ENCODE peak calls at places on chromosomes 12 and 14, in five cellular contexts. One of them, this sample, is unnamed.

GRCh38 chr12:122031342-122032216 is 9.9 kb downstream of the BCL7A start:
- DNase-seq in activated gamma-delta T cell treated with Interleukin-2 at 50 U/mL for 16 hours: peak; percentile 50
- DNase-seq in ecto neural progenitor cell: peak; percentile 87
- DNase-seq in globus pallidus: no peak
- DNase-seq in endothelial cell: peak; percentile 82
- DNase-seq in this sample: no peak

GRCh38 chr14:74618078-74618952 is 6.3 kb upstream of the LTBP2 start:
- DNase-seq in globus pallidus: no peak
- DNase-seq in ecto neural progenitor cell: no peak
- DNase-seq in endothelial cell: no peak
- DNase-seq in activated gamma-delta T cell treated with Interleukin-2 at 50 U/mL for 16 hours: peak; percentile 80
- DNase-seq in this sample: no peak

GRCh38 chr14:76958020-76958965 is 70.2 kb downstream of the IRF2BPL start:
- DNase-seq in endothelial cell: no peak
- DNase-seq in activated gamma-delta T cell treated with Interleukin-2 at 50 U/mL for 16 hours: no peak
- DNase-seq in ecto neural progenitor cell: peak; percentile 44
- DNase-seq in globus pallidus: no peak
- DNase-seq in this sample: no peak

GRCh38 chr14:83120187-83120586 is 1586.5 kb upstream of the SEL1L start:
- DNase-seq in globus pallidus: no peak
- DNase-seq in ecto neural progenitor cell: no peak
- DNase-seq in endothelial cell: no peak
- DNase-seq in activated gamma-delta T cell treated with Interleukin-2 at 50 U/mL for 16 hours: no peak
- DNase-seq in this sample: no peak

GRCh38 chr12:128098725-128099124 is 168.2 kb upstream of the TMEM132C start:
- DNase-seq in globus pallidus: no peak
- DNase-seq in endothelial cell: no peak
- DNase-seq in ecto neural progenitor cell: peak; percentile 44
- DNase-seq in activated gamma-delta T cell treated with Interleukin-2 at 50 U/mL for 16 hours: no peak
- DNase-seq in this sample: no peak

GRCh38 chr12:48197549-48197966 is 5.5 kb downstream of the OR10AD1 start:
- DNase-seq in endothelial cell: no peak
- DNase-seq in ecto neural progenitor cell: no peak
- DNase-seq in activated gamma-delta T cell treated with Interleukin-2 at 50 U/mL for 16 hours: no peak
- DNase-seq in globus pallidus: no peak
- DNase-seq in this sample: no peak

GRCh38 chr12:122870867-122871664 is 24.9 kb downstream of the VPS37B start:
- DNase-seq in endothelial cell: no peak
- DNase-seq in ecto neural progenitor cell: no peak
- DNase-seq in activated gamma-delta T cell treated with Interleukin-2 at 50 U/mL for 16 hours: no peak
- DNase-seq in globus pallidus: no peak
- DNase-seq in this sample: no peak

GRCh38 chr12:41368006-41368405 is 179.9 kb downstream of the PDZRN4 start:
- DNase-seq in endothelial cell: no peak
- DNase-seq in activated gamma-delta T cell treated with Interleukin-2 at 50 U/mL for 16 hours: no peak
- DNase-seq in globus pallidus: no peak
- DNase-seq in ecto neural progenitor cell: no peak
- DNase-seq in this sample: no peak

GRCh38 chr14:93343797-93344196 is 3.2 kb upstream of the COX8C start:
- DNase-seq in ecto neural progenitor cell: no peak
- DNase-seq in globus pallidus: no peak
- DNase-seq in endothelial cell: no peak
- DNase-seq in activated gamma-delta T cell treated with Interleukin-2 at 50 U/mL for 16 hours: no peak
- DNase-seq in this sample: no peak

GRCh38 chr12:95966287-95966870 is 23.2 kb downstream of the AMDHD1 start:
- DNase-seq in endothelial cell: no peak
- DNase-seq in globus pallidus: no peak
- DNase-seq in activated gamma-delta T cell treated with Interleukin-2 at 50 U/mL for 16 hours: no peak
- DNase-seq in ecto neural progenitor cell: no peak
- DNase-seq in this sample: no peak

GRCh38 chr12:99110866-99111265 is 465.8 kb downstream of the APAF1 start:
- DNase-seq in endothelial cell: no peak
- DNase-seq in ecto neural progenitor cell: no peak
- DNase-seq in globus pallidus: no peak
- DNase-seq in activated gamma-delta T cell treated with Interleukin-2 at 50 U/mL for 16 hours: no peak
- DNase-seq in this sample: no peak

GRCh38 chr12:104581000-104581570 is 124.3 kb downstream of the CHST11 start:
- DNase-seq in ecto neural progenitor cell: no peak
- DNase-seq in endothelial cell: no peak
- DNase-seq in globus pallidus: no peak
- DNase-seq in activated gamma-delta T cell treated with Interleukin-2 at 50 U/mL for 16 hours: no peak
- DNase-seq in this sample: no peak

GRCh38 chr14:99821519-99822165 is 28.4 kb downstream of the EML1 start:
- DNase-seq in globus pallidus: no peak
- DNase-seq in endothelial cell: no peak
- DNase-seq in activated gamma-delta T cell treated with Interleukin-2 at 50 U/mL for 16 hours: no peak
- DNase-seq in ecto neural progenitor cell: no peak
- DNase-seq in this sample: peak; percentile 68

GRCh38 chr14:54818201-54819133 is 84.2 kb downstream of the GCH1 start:
- DNase-seq in endothelial cell: no peak
- DNase-seq in ecto neural progenitor cell: no peak
- DNase-seq in globus pallidus: no peak
- DNase-seq in activated gamma-delta T cell treated with Interleukin-2 at 50 U/mL for 16 hours: no peak
- DNase-seq in this sample: peak; percentile 57

GRCh38 chr12:27385756-27386155 is 53.1 kb downstream of the BMAL2 start:
- DNase-seq in ecto neural progenitor cell: no peak
- DNase-seq in endothelial cell: no peak
- DNase-seq in activated gamma-delta T cell treated with Interleukin-2 at 50 U/mL for 16 hours: no peak
- DNase-seq in globus pallidus: no peak
- DNase-seq in this sample: no peak

GRCh38 chr12:64452559-64453329 is 824 bp downstream of the TBK1 start:
- DNase-seq in endothelial cell: no peak
- DNase-seq in activated gamma-delta T cell treated with Interleukin-2 at 50 U/mL for 16 hours: no peak
- DNase-seq in globus pallidus: peak; percentile 14
- DNase-seq in ecto neural progenitor cell: no peak
- DNase-seq in this sample: peak; percentile 72

GRCh38 chr12:19970826-19971225 is 397.5 kb upstream of the PDE3A start:
- DNase-seq in endothelial cell: no peak
- DNase-seq in activated gamma-delta T cell treated with Interleukin-2 at 50 U/mL for 16 hours: no peak
- DNase-seq in globus pallidus: no peak
- DNase-seq in ecto neural progenitor cell: no peak
- DNase-seq in this sample: no peak

GRCh38 chr14:79967001-79967400 is 244.3 kb downstream of the DIO2 start:
- DNase-seq in globus pallidus: no peak
- DNase-seq in endothelial cell: no peak
- DNase-seq in ecto neural progenitor cell: no peak
- DNase-seq in activated gamma-delta T cell treated with Interleukin-2 at 50 U/mL for 16 hours: no peak
- DNase-seq in this sample: no peak

GRCh38 chr12:114697741-114698565 is 14.0 kb upstream of the TBX3 start:
- DNase-seq in activated gamma-delta T cell treated with Interleukin-2 at 50 U/mL for 16 hours: no peak
- DNase-seq in globus pallidus: no peak
- DNase-seq in endothelial cell: no peak
- DNase-seq in ecto neural progenitor cell: peak; percentile 71
- DNase-seq in this sample: no peak

GRCh38 chr12:111937429-111937828 is 75.5 kb downstream of the TMEM116 start:
- DNase-seq in ecto neural progenitor cell: no peak
- DNase-seq in endothelial cell: no peak
- DNase-seq in globus pallidus: no peak
- DNase-seq in activated gamma-delta T cell treated with Interleukin-2 at 50 U/mL for 16 hours: no peak
- DNase-seq in this sample: peak; percentile 8

GRCh38 chr12:112350593-112351592 is 31.3 kb downstream of the HECTD4 start:
- DNase-seq in globus pallidus: no peak
- DNase-seq in activated gamma-delta T cell treated with Interleukin-2 at 50 U/mL for 16 hours: no peak
- DNase-seq in ecto neural progenitor cell: no peak
- DNase-seq in endothelial cell: no peak
- DNase-seq in this sample: no peak